ENCODE peak calls at places on chromosomes 11 and 22, in six cellular contexts. R is RWPE2, H is ovary, J is progenitor cell of endocrine pancreas, B is body of pancreas, G is spleen. Y is an unnamed sample.

GRCh38 chr22:47629791-47630655 is 867.6 kb downstream of the TBC1D22A start:
- DNase-seq in H (no peak), J (no peak), R (no peak), B (no peak), G (no peak), Y (no peak)

GRCh38 chr22:19121631-19122142 is 525 bp downstream of the DGCR2 start:
- DNase-seq in H (peak; percentile 63), J (peak; percentile 47), R (no peak), G (peak; percentile 91), B (peak; percentile 74), Y (peak; percentile 44)

GRCh38 chr22:20572132-20572802 is 64.9 kb downstream of the MED15 start:
- DNase-seq in G (peak; percentile 24), J (no peak), B (no peak), H (no peak), R (no peak), Y (no peak)

GRCh38 chr11:112558691-112559090 is 298.0 kb upstream of the PLET1 start:
- DNase-seq in H (no peak), B (no peak), J (no peak), G (no peak), R (no peak), Y (no peak)

GRCh38 chr11:44028401-44028800 is 19.4 kb upstream of the ACCSL start:
- DNase-seq in H (no peak), G (no peak), B (no peak), J (no peak), R (no peak), Y (no peak)

GRCh38 chr22:37173709-37174108 is 14.3 kb downstream of the C1QTNF6 start:
- DNase-seq in B (no peak), G (peak; percentile 34), J (no peak), H (peak; percentile 9), R (peak; percentile 30), Y (peak; percentile 1)

GRCh38 chr11:72814831-72815618 is 814 bp downstream of the ATG16L2 start:
- DNase-seq in H (no peak), B (peak; percentile 45), G (peak; percentile 92), R (no peak), J (no peak), Y (no peak)

GRCh38 chr11:17786824-17787525 is 52.4 kb downstream of the KCNC1 start:
- DNase-seq in B (no peak), R (no peak), J (no peak), H (no peak), G (no peak), Y (no peak)

GRCh38 chr22:47043835-47044721 is 281.6 kb downstream of the TBC1D22A start:
- DNase-seq in B (peak; percentile 88), J (no peak), H (no peak), R (peak; percentile 61), G (peak; percentile 70), Y (no peak)

GRCh38 chr11:2834893-2835767 is 50.4 kb downstream of the CDKN1C start:
- DNase-seq in J (no peak), H (no peak), B (no peak), G (no peak), R (no peak), Y (no peak)

GRCh38 chr11:83035070-83035854 is 36.4 kb downstream of the RAB30 start:
- DNase-seq in H (no peak), G (no peak), J (no peak), B (no peak), R (no peak), Y (no peak)

GRCh38 chr11:102940714-102941588 is 14.6 kb downstream of the MMP13 start:
- DNase-seq in J (peak; percentile 24), G (no peak), H (no peak), R (no peak), B (peak; percentile 70), Y (no peak)

GRCh38 chr11:20311444-20311843 is 52.1 kb upstream of the HTATIP2 start:
- DNase-seq in R (no peak), J (no peak), G (no peak), B (no peak), H (no peak), Y (no peak)

GRCh38 chr11:15115686-15116085 is 963 bp downstream of the INSC start:
- DNase-seq in H (no peak), R (no peak), B (no peak), G (no peak), J (no peak), Y (no peak)

GRCh38 chr11:84564180-84564866 is 1062.8 kb downstream of the DLG2 start:
- DNase-seq in R (no peak), B (peak; percentile 59), H (no peak), G (no peak), J (peak; percentile 13), Y (no peak)

GRCh38 chr11:11968511-11969280 is 39.7 kb downstream of the DKK3 start:
- DNase-seq in G (peak; percentile 61), H (no peak), R (no peak), B (no peak), J (no peak), Y (no peak)

GRCh38 chr11:66317322-66317765 is 500 bp upstream of the CD248 start:
- DNase-seq in B (no peak), J (no peak), H (peak; percentile 68), R (no peak), G (peak; percentile 87), Y (peak; percentile 47)

GRCh38 chr11:28529540-28530410 is 421.6 kb downstream of the METTL15 start:
- DNase-seq in B (no peak), R (no peak), J (no peak), G (no peak), H (no peak), Y (no peak)
- TF ChIP-seq CTCF in B (peak; percentile 54), R (peak; percentile 61), J (peak; percentile 62), G (no peak), H (no peak), Y (no peak)

DNA sequence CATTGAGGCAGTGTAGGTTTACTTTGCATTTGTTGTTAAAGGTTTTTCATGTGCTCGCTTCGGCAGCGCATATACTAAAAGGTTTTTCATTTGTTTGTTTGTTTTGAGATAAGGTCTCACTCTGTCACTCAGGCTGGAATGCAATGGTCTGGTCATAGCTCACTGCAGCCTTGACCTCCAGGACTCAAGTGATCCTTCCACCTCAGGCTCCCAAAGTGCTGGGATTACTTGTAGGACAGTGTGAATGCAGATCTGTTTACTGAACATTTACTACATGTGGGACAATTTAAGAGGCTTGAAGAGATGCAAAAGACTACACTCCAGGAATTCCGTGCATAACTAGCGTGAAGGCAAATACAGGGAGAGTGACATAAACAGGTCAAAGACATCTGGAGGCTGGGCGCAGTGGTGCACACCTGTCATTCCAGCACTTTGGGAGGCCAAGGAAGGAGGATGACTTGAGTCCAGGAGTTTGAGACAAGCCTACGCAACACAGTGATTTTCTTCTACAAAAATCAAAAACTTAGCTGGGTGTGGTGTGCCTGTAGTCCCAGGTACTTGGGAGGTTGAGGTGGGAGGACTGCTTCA is 34.1 kb downstream of the YPEL1 start:
- DNase-seq in R (no peak), B (no peak), J (no peak), G (no peak), H (no peak), Y (no peak)
- TF ChIP-seq CTCF in R (no peak), B (no peak), J (no peak), G (no peak), H (no peak), Y (no peak)

GRCh38 chr11:35486934-35487333 is 38.5 kb downstream of the PAMR1 start:
- DNase-seq in G (no peak), B (peak; percentile 40), J (no peak), H (no peak), R (no peak), Y (no peak)

GRCh38 chr11:35486446-35486845 is 39.0 kb downstream of the PAMR1 start:
- DNase-seq in J (no peak), R (no peak), G (no peak), H (no peak), B (no peak), Y (no peak)

GRCh38 chr11:35485656-35486318 is 39.6 kb downstream of the PAMR1 start:
- DNase-seq in J (peak; percentile 74), H (peak; percentile 71), G (peak; percentile 85), R (no peak), B (peak; percentile 68), Y (peak; percentile 59)

GRCh38 chr11:35488117-35488516 is 37.3 kb downstream of the PAMR1 start:
- DNase-seq in B (no peak), H (no peak), G (no peak), R (no peak), J (no peak), Y (no peak)

DNA sequence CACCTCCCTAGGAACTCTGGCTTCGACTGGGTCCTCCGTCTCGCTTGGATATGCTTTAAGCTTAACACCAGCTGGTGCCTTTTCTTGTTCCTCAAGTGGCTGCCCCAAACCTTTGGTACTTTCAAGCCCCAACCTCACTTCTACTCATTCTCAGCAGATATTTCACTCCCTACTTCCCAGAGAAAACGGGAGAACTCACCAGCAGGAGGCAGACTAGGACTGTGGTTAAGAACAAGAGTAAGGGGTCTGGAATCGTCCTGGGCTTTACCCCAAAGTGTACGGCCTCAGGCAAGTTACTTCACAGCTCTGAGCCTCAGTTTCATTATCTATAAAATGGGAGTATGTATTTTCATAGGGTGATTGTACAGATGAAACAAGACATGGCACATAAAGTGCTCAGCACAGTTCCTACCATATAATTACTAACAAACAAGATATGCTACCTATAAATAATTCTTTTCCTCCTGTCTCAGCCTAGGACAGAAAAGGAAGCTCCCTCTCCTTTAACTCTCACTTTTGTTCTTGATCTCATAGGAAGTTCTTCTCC is 37.8 kb downstream of the PAMR1 start:
- DNase-seq in R (no peak), H (no peak), G (no peak), J (peak; percentile 23), B (peak; percentile 39), Y (no peak)
- TF ChIP-seq CTCF in R (peak; percentile 48), H (no peak), G (no peak), J (peak; percentile 56), B (peak; percentile 51), Y (no peak)

DNA sequence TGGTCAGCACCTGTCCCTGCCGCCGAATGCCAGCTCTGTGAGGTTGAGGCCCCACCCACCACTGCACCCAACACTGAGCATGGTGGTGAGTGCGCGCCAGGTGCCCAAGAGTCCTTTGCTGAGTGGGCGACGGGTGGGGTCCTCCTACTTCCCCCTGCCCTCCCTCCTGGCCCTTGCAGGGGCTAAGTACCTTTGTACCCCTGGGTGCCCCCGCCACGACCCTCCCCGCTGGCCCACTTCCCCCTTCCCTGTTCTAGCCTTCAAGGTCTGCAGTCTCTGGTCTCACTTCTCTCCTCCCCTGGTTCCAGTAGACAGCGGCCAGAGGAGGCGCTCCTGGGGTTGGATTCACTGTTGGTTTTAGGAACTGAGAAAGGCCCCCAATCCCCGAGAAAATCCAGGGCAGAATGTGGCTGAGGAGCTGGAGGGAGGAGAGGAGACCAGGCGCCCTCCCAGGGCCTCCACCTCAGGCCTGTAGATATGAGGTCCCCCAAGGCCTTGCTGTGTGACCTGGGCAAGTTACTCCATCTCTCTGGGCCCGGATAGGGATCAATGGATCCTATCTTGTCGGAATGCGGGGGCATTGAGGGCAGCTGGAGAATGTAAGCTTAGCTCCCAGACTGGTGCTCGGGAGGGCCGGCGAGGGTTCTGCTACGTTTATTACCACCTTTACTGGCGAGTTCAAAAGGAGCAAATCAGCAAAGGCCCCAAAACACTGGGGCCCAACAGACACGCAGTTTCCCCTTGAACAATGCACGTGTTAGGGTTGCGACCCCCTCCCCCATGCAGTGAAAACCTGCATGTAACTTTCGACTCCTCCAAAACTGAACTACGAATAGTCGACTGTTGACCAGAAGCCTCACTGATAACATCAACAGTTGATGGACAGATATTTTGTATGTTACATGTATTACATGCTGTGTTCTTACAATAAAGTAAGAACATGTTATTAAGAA is 31.9 kb upstream of the SMIM38 start:
- DNase-seq in H (peak; percentile 21), J (no peak), R (peak; percentile 17), G (peak; percentile 35), B (no peak), Y (no peak)
- TF ChIP-seq CTCF in H (no peak), J (no peak), R (no peak), G (no peak), B (no peak), Y (no peak)